ENCODE peak calls at places on chromosomes 1 and 21, in five cellular contexts. N is lower lobe of right lung; O is fibroblast of lung; V is CD8-positive, alpha-beta T cell; E is GM23248. X is an unnamed sample.

GRCh38 chr1:172874950-172875349 is 175.8 kb downstream of the TNFSF18 start:
- DNase-seq in N (no peak), O (peak; percentile 34), V (no peak), E (peak; percentile 40), X (no peak)

GRCh38 chr1:178954291-178954690 is 71.4 kb upstream of the FAM20B start:
- DNase-seq in N (no peak), O (no peak), V (no peak), E (peak; percentile 57), X (no peak)

GRCh38 chr1:225318706-225319575 is 108.9 kb downstream of the LBR start:
- DNase-seq in N (no peak), O (peak; percentile 36), V (no peak), E (peak; percentile 54), X (peak; percentile 65)

GRCh38 chr1:178124115-178124514 is 30.2 kb downstream of the RASAL2 start:
- DNase-seq in N (no peak), O (no peak), V (no peak), E (no peak), X (no peak)

GRCh38 chr1:119713538-119714456 is 2.1 kb downstream of the PHGDH start:
- DNase-seq in N (no peak), O (peak; percentile 30), V (no peak), E (peak; percentile 59), X (peak; percentile 32)

GRCh38 chr1:207750901-207751300 is 953 bp upstream of the CD46 start:
- DNase-seq in N (no peak), O (no peak), V (no peak), E (peak; percentile 1), X (no peak)

GRCh38 chr1:16617101-16617727 is 3.9 kb upstream of the NBPF1 start:
- DNase-seq in N (peak; percentile 50), O (no peak), V (no peak), E (no peak), X (peak; percentile 13)

GRCh38 chr21:15009964-15010363 is 54.8 kb downstream of the NRIP1 start:
- DNase-seq in N (no peak), O (peak; percentile 90), V (no peak), E (peak; percentile 65), X (no peak)

GRCh38 chr1:4801192-4801924 is 146.9 kb downstream of the AJAP1 start:
- DNase-seq in N (peak; percentile 56), O (peak; percentile 1), V (no peak), E (no peak), X (no peak)

GRCh38 chr1:16418823-16419425 is 18.3 kb downstream of the SPATA21 start:
- DNase-seq in N (no peak), O (no peak), V (no peak), E (peak; percentile 25), X (no peak)

GRCh38 chr1:33332881-33333280 is 12.0 kb upstream of the A3GALT2 start:
- DNase-seq in N (peak; percentile 61), O (no peak), V (no peak), E (peak; percentile 21), X (no peak)

GRCh38 chr1:237473896-237474295 is 416.8 kb downstream of the ZP4 start:
- DNase-seq in N (no peak), O (no peak), V (no peak), E (no peak), X (no peak)

GRCh38 chr1:178093150-178093957 is 550 bp upstream of the RASAL2 start:
- DNase-seq in N (peak; percentile 95), O (peak; percentile 98), V (no peak), E (peak; percentile 99), X (peak; percentile 98)

GRCh38 chr1:234519506-234519905 is 40.5 kb upstream of the TARBP1 start:
- DNase-seq in N (no peak), O (no peak), V (no peak), E (no peak), X (no peak)

GRCh38 chr1:156898151-156898550 is 4.6 kb downstream of the PEAR1 start:
- DNase-seq in N (peak; percentile 63), O (peak; percentile 79), V (no peak), E (no peak), X (no peak)

GRCh38 chr21:46344219-46344915 is 20.4 kb downstream of the PCNT start:
- DNase-seq in N (no peak), O (no peak), V (no peak), E (no peak), X (no peak)

GRCh38 chr1:41901551-41901950 is 17.2 kb downstream of the HIVEP3 start:
- DNase-seq in N (no peak), O (no peak), V (no peak), E (no peak), X (no peak)

GRCh38 chr21:44742418-44743153 is 31.2 kb upstream of the TSPEAR start:
- DNase-seq in N (no peak), O (no peak), V (no peak), E (peak; percentile 28), X (no peak)

GRCh38 chr21:15121655-15122120 is 56.9 kb upstream of the NRIP1 start:
- DNase-seq in N (peak; percentile 45), O (peak; percentile 58), V (no peak), E (peak; percentile 9), X (no peak)

GRCh38 chr1:51285055-51285454 is 45.3 kb downstream of the TTC39A start:
- DNase-seq in N (no peak), O (no peak), V (no peak), E (no peak), X (no peak)

GRCh38 chr1:21886486-21887215 is 50.5 kb downstream of the HSPG2 start:
- DNase-seq in N (no peak), O (no peak), V (no peak), E (no peak), X (no peak)

GRCh38 chr1:160325252-160325651 is 17.8 kb downstream of the COPA start:
- DNase-seq in N (no peak), O (no peak), V (no peak), E (no peak), X (no peak)

GRCh38 chr1:60863131-60863530 is 219.2 kb upstream of the NFIA start:
- DNase-seq in N (no peak), O (no peak), V (no peak), E (no peak), X (no peak)

GRCh38 chr1:53508991-53509663 is 49.9 kb downstream of the DMRTB1 start:
- DNase-seq in N (no peak), O (peak; percentile 55), V (no peak), E (peak; percentile 47), X (no peak)

GRCh38 chr1:42996384-42996991 is 37.8 kb upstream of the SLC2A1 start:
- DNase-seq in N (no peak), O (no peak), V (no peak), E (no peak), X (no peak)

GRCh38 chr1:20903452-20903851 is 116.3 kb upstream of the HP1BP3 start:
- DNase-seq in N (no peak), O (peak; percentile 52), V (no peak), E (peak; percentile 24), X (no peak)

GRCh38 chr1:175221548-175222175 is 29.1 kb upstream of the KIAA0040 start:
- DNase-seq in N (peak; percentile 53), O (peak; percentile 13), V (no peak), E (peak; percentile 4), X (no peak)

GRCh38 chr1:175220853-175221547 is 28.4 kb upstream of the KIAA0040 start:
- DNase-seq in N (no peak), O (no peak), V (no peak), E (no peak), X (no peak)

GRCh38 chr1:175218786-175219447 is 26.3 kb upstream of the KIAA0040 start:
- DNase-seq in N (no peak), O (no peak), V (no peak), E (no peak), X (no peak)

GRCh38 chr1:175218132-175218531 is 25.6 kb upstream of the KIAA0040 start:
- DNase-seq in N (no peak), O (no peak), V (no peak), E (no peak), X (no peak)

DNA sequence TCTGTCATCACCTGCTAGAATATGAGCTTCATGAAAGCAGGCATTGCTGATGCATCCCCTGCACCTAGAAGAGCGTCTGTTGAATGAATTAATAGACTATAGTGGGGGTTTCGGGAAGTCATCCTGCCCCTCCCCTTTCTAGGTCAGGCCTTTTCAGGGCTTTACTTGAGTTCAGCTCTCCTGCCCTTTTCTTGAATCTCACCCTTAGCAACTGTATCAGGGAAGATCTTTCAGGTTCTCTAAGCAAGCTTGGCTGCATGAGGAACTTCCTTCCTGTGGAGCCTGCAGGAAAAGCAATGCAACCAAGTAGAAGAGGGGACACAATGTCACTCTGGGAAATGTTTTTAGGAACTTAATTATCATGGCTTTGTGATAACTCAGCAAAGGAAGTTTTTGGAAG is 27.2 kb upstream of the KIAA0040 start:
- DNase-seq in N (no peak), O (no peak), V (no peak), E (no peak), X (no peak)
- H3K4me1 ChIP-seq in N (peaks cover 31% of the 10 kb centered on the region), O (peaks cover 2% of the 10 kb centered on the region), V (no peaks in the 10 kb centered on the region), E (no peaks in the 10 kb centered on the region), X (no peaks in the 10 kb centered on the region)

DNA sequence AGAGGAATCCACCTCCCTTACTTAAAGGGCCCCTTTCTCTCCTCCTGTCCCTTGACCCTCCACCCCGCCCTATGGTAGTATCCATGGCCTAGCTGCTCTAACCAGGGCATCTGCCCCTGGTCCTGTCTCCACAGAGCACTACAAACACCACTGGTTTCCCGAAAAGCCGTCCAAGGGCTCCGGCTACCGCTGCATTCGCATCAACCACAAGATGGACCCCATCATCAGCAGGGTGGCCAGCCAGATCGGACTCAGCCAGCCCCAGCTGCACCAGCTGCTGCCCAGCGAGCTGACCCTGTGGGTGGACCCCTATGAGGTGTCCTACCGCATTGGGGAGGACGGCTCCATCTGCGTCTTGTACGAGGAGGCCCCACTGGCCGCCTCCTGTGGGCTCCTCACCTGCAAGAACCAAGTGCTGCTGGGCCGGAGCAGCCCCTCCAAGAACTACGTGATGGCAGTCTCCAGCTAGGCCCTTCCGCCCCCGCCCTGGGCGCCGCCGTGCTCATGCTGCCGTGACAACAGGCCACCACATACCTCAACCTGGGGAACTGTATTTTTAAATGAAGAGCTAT is 1.7 kb downstream of the BTG2 start:
- DNase-seq in N (no peak), O (peak; percentile 45), V (no peak), E (no peak), X (no peak)
- H3K27me3 ChIP-seq in N (no peaks in the 10 kb centered on the region), O (peaks cover 2% of the 10 kb centered on the region), V (no peaks in the 10 kb centered on the region), E (no peaks in the 10 kb centered on the region), X (no peaks in the 10 kb centered on the region)

GRCh38 chr1:222769968-222770620 is 33.1 kb downstream of the FAM177B start:
- DNase-seq in N (no peak), O (peak; percentile 48), V (no peak), E (peak; percentile 16), X (no peak)

GRCh38 chr1:222767152-222767571 is 30.2 kb downstream of the FAM177B start:
- DNase-seq in N (no peak), O (no peak), V (no peak), E (no peak), X (no peak)

GRCh38 chr1:222768592-222768991 is 31.6 kb downstream of the FAM177B start:
- DNase-seq in N (no peak), O (no peak), V (no peak), E (no peak), X (no peak)

GRCh38 chr1:222769181-222769580 is 32.2 kb downstream of the FAM177B start:
- DNase-seq in N (no peak), O (no peak), V (no peak), E (no peak), X (no peak)
- H3K4me1 ChIP-seq in N (peaks cover 10% of the 10 kb centered on the region), O (no peaks in the 10 kb centered on the region), V (peaks cover 8% of the 10 kb centered on the region), E (peaks cover 7% of the 10 kb centered on the region), X (no peaks in the 10 kb centered on the region)

GRCh38 chr1:9052272-9053049 is 17.0 kb downstream of the SLC2A5 start:
- DNase-seq in N (no peak), O (no peak), V (no peak), E (no peak), X (no peak)

GRCh38 chr1:9048551-9048950 is 20.9 kb downstream of the SLC2A5 start:
- DNase-seq in N (no peak), O (no peak), V (no peak), E (no peak), X (no peak)

GRCh38 chr1:9047019-9047418 is 20.8 kb upstream of the SLC2A7 start:
- DNase-seq in N (no peak), O (no peak), V (no peak), E (no peak), X (no peak)

GRCh38 chr1:9050803-9051202 is 18.6 kb downstream of the SLC2A5 start:
- DNase-seq in N (no peak), O (no peak), V (no peak), E (no peak), X (no peak)
- H3K27me3 ChIP-seq in N (no peaks in the 10 kb centered on the region), O (peaks cover 4% of the 10 kb centered on the region), V (no peaks in the 10 kb centered on the region), E (peaks cover 14% of the 10 kb centered on the region), X (no peaks in the 10 kb centered on the region)

X was measured in HAP-1.